ENCODE peak calls at places on chromosomes 2 and 18, in six cellular contexts. B is ascending aorta; F is CD8-positive, alpha-beta T cell; M is ovary; X is psoas muscle; D is stimulated activated naive CD8-positive, alpha-beta T cell treated with anti-CD3 and anti-CD28 coated beads, Interleukin-15, Interleukin-2, amounts not matched to agents 100 U/mL and 50 U/mL, for 24 hours. Z is an unnamed sample.

GRCh38 chr2:64166637-64167420 is 22.6 kb upstream of the PELI1 start:
- DNase-seq in B (no peak), F (no peak), M (no peak), X (no peak), D (no peak), Z (no peak)

GRCh38 chr2:165621086-165621560 is 151.6 kb downstream of the CSRNP3 start:
- DNase-seq in B (no peak), F (no peak), M (peak), X (no peak), D (no peak), Z (no peak)

GRCh38 chr2:227324671-227325055 is 388 bp upstream of the MFF start:
- DNase-seq in B (no peak), F (no peak), M (peak), X (no peak), D (no peak), Z (no peak)

GRCh38 chr2:84257871-84258270 is 201.2 kb downstream of the SUCLG1 start:
- DNase-seq in B (no peak), F (no peak), M (no peak), X (no peak), D (no peak), Z (no peak)

GRCh38 chr18:57542126-57542525 is 44.4 kb downstream of the FECH start:
- DNase-seq in B (no peak), F (no peak), M (no peak), X (no peak), D (no peak), Z (no peak)

GRCh38 chr2:163800889-163801498 is 65.2 kb upstream of the FIGN start:
- DNase-seq in B (no peak), F (no peak), M (no peak), X (no peak), D (no peak), Z (no peak)

GRCh38 chr2:199979841-199980628 is 24.7 kb downstream of the MAIP1 start:
- DNase-seq in B (no peak), F (peak), M (peak), X (peak), D (peak), Z (peak)

GRCh38 chr2:201118957-201119848 is 3.2 kb downstream of the CFLAR start:
- DNase-seq in B (no peak), F (no peak), M (no peak), X (no peak), D (no peak), Z (no peak)

GRCh38 chr2:65287364-65287763 is 59.7 kb downstream of the ACTR2 start:
- DNase-seq in B (no peak), F (no peak), M (no peak), X (no peak), D (no peak), Z (no peak)

GRCh38 chr2:20067992-20068727 is 16.7 kb upstream of the LAPTM4A start:
- DNase-seq in B (no peak), F (no peak), M (no peak), X (no peak), D (no peak), Z (no peak)

GRCh38 chr2:75516378-75517122 is 44.2 kb downstream of the EVA1A start:
- DNase-seq in B (no peak), F (no peak), M (no peak), X (no peak), D (no peak), Z (no peak)

GRCh38 chr2:127884436-127884835 is 1.3 kb downstream of the AMMECR1L start:
- DNase-seq in B (no peak), F (no peak), M (peak), X (no peak), D (no peak), Z (no peak)